ENCODE peak calls at places on chromosomes 6 and 20, in five cellular contexts. X is suprapubic skin, L is astrocyte of the spinal cord, P is mammary epithelial cell, J is astrocyte of the cerebellum. S is an unnamed sample.

GRCh38 chr6:149336529-149336928 is 19.0 kb downstream of the TAB2 start:
- DNase-seq in X (no peak), L (no peak), P (peak; percentile 70), J (no peak), S (no peak)

GRCh38 chr6:30888472-30889137 is 4.3 kb downstream of the DDR1 start:
- DNase-seq in X (no peak), L (peak; percentile 31), P (peak; percentile 24), J (no peak), S (no peak)

GRCh38 chr6:167465497-167465896 is 140.6 kb downstream of the TTLL2 start:
- DNase-seq in X (no peak), L (no peak), P (no peak), J (no peak), S (no peak)

GRCh38 chr6:36033935-36034334 is 6.3 kb downstream of the MAPK14 start:
- DNase-seq in X (no peak), L (peak; percentile 11), P (peak; percentile 16), J (no peak), S (no peak)

GRCh38 chr6:132365319-132365907 is 35.9 kb downstream of the MOXD1 start:
- DNase-seq in X (no peak), L (peak; percentile 48), P (no peak), J (peak; percentile 32), S (no peak)

GRCh38 chr6:14182916-14183315 is 65.3 kb downstream of the CD83 start:
- DNase-seq in X (no peak), L (no peak), P (no peak), J (no peak), S (no peak)

GRCh38 chr6:1670711-1671462 is 61.2 kb downstream of the FOXC1 start:
- DNase-seq in X (no peak), L (peak; percentile 53), P (peak; percentile 81), J (no peak), S (no peak)

GRCh38 chr20:51562334-51563140 is 20.0 kb upstream of the NFATC2 start:
- DNase-seq in X (peak; percentile 88), L (peak; percentile 97), P (peak; percentile 75), J (peak; percentile 96), S (peak; percentile 45)

GRCh38 chr20:63966172-63966943 is 3.4 kb downstream of the ZNF512B start:
- DNase-seq in X (peak; percentile 64), L (no peak), P (no peak), J (no peak), S (no peak)

GRCh38 chr6:5996701-5997419 is 9.9 kb downstream of the NRN1 start:
- DNase-seq in X (peak; percentile 69), L (peak; percentile 39), P (peak; percentile 23), J (no peak), S (no peak)

GRCh38 chr6:161393839-161394364 is 120.0 kb upstream of the AGPAT4 start:
- DNase-seq in X (no peak), L (peak; percentile 91), P (peak; percentile 82), J (peak; percentile 88), S (no peak)

DNA sequence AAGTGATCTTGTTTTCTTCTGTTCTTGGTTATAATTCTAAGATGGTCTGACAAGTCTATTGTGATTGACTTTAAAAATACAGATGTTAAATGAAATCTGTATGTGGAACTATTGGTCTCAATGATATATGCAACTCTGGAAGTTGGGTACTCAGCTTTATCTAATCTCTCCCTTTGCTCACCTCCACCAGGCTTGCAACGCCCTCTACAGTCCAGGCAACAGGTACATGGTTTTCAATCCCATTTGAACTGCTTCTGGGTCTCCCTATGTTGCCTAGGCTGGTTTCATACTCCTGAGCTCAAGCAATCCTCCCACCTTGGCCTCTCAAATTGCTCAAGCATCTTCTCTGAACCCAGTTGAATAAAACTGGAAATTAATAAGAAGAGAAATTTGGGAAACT is 25.6 kb upstream of the HLA-DQB1 start:
- DNase-seq in X (no peak), L (no peak), P (peak; percentile 45), J (no peak), S (no peak)
- TF ChIP-seq CTCF in X (peak; percentile 30), L (no peak), P (peak; percentile 76), J (no peak), S (no peak)

GRCh38 chr6:32192608-32193039 is at the start of gene GPSM3:
- DNase-seq in X (no peak), L (no peak), P (no peak), J (no peak), S (no peak)
- TF ChIP-seq CTCF in X (no peak), L (no peak), P (no peak), J (no peak), S (no peak)

GRCh38 chr6:38432479-38432878 is 207.2 kb downstream of the BTBD9 start:
- DNase-seq in X (no peak), L (no peak), P (peak; percentile 57), J (no peak), S (no peak)
- TF ChIP-seq CTCF in X (no peak), L (no peak), P (peak; percentile 27), J (no peak), S (no peak)

GRCh38 chr20:36666181-36666740 is 20.3 kb upstream of the SLA2 start:
- DNase-seq in X (no peak), L (peak; percentile 20), P (no peak), J (no peak), S (no peak)
- TF ChIP-seq CTCF in X (no peak), L (no peak), P (peak; percentile 29), J (peak; percentile 5), S (no peak)

GRCh38 chr6:125787791-125788190 is 3.0 kb upstream of the NCOA7 start:
- DNase-seq in X (no peak), L (peak; percentile 27), P (no peak), J (no peak), S (no peak)
- TF ChIP-seq CTCF in X (no peak), L (peak; percentile 22), P (peak; percentile 10), J (peak; percentile 25), S (no peak)

GRCh38 chr6:106100755-106101154 is 14.6 kb downstream of the PRDM1 start:
- DNase-seq in X (no peak), L (no peak), P (no peak), J (no peak), S (no peak)

GRCh38 chr6:106099235-106099537 is 13.1 kb downstream of the PRDM1 start:
- DNase-seq in X (no peak), L (no peak), P (no peak), J (no peak), S (no peak)

GRCh38 chr6:106097368-106098231 is 11.5 kb downstream of the PRDM1 start:
- DNase-seq in X (no peak), L (peak; percentile 65), P (peak; percentile 25), J (no peak), S (no peak)

GRCh38 chr6:106101466-106101865 is 15.3 kb downstream of the PRDM1 start:
- DNase-seq in X (no peak), L (no peak), P (peak; percentile 87), J (no peak), S (no peak)

GRCh38 chr6:106098383-106099234 is 12.5 kb downstream of the PRDM1 start:
- DNase-seq in X (no peak), L (peak; percentile 73), P (peak; percentile 69), J (no peak), S (no peak)
- TF ChIP-seq CTCF in X (no peak), L (no peak), P (no peak), J (no peak), S (no peak)

DNA sequence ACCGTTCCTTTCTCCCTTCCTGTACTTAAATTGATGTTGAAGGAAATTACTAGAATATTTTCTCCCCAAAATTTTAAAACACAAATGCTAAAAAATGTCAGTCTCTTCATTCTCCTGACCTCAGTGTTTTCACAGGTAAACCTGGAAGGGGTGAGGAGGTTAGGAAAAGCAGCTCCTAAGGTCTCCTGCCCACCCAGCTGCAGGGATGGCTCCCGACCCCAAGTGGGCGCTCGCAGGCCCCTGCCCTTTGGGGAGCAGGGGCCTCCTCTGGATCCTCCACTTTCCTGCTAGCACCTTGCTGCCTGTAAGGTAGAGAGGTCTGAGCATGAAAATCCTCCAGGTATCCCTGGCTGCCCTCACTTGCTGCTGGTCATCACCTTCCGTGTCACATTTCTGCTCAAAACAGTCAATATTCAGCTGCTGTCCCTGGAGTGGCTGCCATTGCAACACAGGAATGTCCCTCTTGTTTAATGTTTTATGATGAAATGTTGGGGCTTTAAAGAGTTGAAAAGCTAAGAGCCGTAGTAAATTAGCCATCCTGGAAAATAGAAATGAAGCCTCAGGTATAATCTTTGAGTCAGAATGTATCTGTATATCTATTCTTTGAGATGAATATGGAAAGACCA is 10.9 kb upstream of the HSP90AB1 start:
- DNase-seq in X (no peak), L (no peak), P (no peak), J (no peak), S (no peak)
- TF ChIP-seq CTCF in X (no peak), L (no peak), P (no peak), J (peak; percentile 2), S (no peak)

GRCh38 chr20:7178004-7178403 is 410.5 kb downstream of the BMP2 start:
- DNase-seq in X (no peak), L (no peak), P (no peak), J (no peak), S (no peak)

GRCh38 chr20:7174554-7174953 is 407.1 kb downstream of the BMP2 start:
- DNase-seq in X (no peak), L (no peak), P (no peak), J (no peak), S (no peak)

DNA sequence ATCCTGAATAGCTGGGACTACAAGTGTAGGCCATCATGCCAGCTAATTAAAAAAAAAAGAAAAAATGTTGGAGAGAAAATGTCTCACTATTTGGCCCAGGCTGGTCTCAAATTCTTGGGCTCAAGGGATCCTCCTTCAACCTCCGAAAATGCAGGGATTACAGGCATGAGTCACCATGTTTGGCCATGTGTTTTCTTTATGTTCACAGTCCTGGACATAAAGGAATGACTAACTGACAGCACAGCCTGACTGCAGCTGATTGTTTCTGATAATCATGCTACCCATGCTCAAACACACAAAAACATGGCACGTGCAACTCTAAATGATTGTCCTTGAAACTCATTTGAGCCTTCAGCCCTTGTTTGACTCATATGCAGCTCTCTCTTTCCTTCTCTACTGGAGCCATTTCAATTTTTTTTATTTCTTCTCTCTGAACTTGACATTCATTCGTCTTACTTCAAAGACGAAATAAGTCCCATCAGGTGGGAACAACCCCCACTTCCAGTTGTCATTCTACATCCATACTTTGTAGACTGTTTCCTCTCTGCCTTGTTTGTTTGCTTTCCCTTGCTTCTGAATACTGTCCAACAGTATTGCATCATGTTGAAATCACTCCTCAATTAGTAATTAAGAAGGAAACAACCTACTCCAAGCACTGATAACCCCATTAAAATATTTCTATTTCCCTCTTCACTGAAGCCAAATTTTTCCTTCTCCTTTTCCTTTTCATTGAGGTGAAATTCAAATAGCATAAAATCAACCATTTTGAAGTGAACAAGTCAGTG is 413.0 kb downstream of the BMP2 start:
- DNase-seq in X (no peak), L (peak; percentile 45), P (peak; percentile 69), J (no peak), S (no peak)
- TF ChIP-seq CTCF in X (no peak), L (no peak), P (no peak), J (no peak), S (no peak)

S was measured in omental fat pad.